ENCODE peak calls at places on chromosomes 3 and 15, in five cellular contexts. D, V, T, M and F are unnamed samples.

GRCh38 chr15:54088837-54089236 is 110.6 kb downstream of the UNC13C start:
- DNase-seq in D (no peak), V (no peak), T (no peak), M (no peak), F (no peak)

GRCh38 chr15:31262901-31263671 is 63.5 kb upstream of the KLF13 start:
- DNase-seq in D (no peak), V (no peak), T (peak; percentile 65), M (no peak), F (peak; percentile 32)

GRCh38 chr3:13012228-13012691 is 61.0 kb downstream of the IQSEC1 start:
- DNase-seq in D (no peak), V (peak; percentile 25), T (peak; percentile 73), M (no peak), F (no peak)

GRCh38 chr3:64056616-64057165 is 33.4 kb upstream of the PSMD6 start:
- DNase-seq in D (peak; percentile 63), V (no peak), T (no peak), M (no peak), F (no peak)

GRCh38 chr3:98846101-98846500 is 55.4 kb downstream of the DCBLD2 start:
- DNase-seq in D (no peak), V (no peak), T (no peak), M (no peak), F (no peak)

GRCh38 chr3:142951814-142952213 is 11.7 kb downstream of the PAQR9 start:
- DNase-seq in D (no peak), V (no peak), T (no peak), M (no peak), F (no peak)

GRCh38 chr3:42980909-42981308 is 1.8 kb downstream of the GASK1A start:
- DNase-seq in D (no peak), V (no peak), T (no peak), M (no peak), F (no peak)

GRCh38 chr15:84880822-84881519 is 3.5 kb upstream of the SLC28A1 start:
- DNase-seq in D (no peak), V (no peak), T (no peak), M (no peak), F (no peak)

GRCh38 chr3:13582366-13583250 is 33.7 kb downstream of the FBLN2 start:
- DNase-seq in D (no peak), V (no peak), T (no peak), M (no peak), F (no peak)

GRCh38 chr3:54772707-54773106 is 155.2 kb downstream of the LRTM1 start:
- DNase-seq in D (no peak), V (no peak), T (no peak), M (no peak), F (no peak)

GRCh38 chr3:139304383-139304782 is 39.4 kb upstream of the MRPS22 start:
- DNase-seq in D (no peak), V (no peak), T (no peak), M (no peak), F (no peak)